ENCODE peak calls at places on chromosomes 1 and 21, in ten cellular contexts. One of them, this sample, is unnamed.
A peak's percentile ranks its signal among the peaks of the same experiment; 100 is the strongest.

GRCh38 chr1:207407655-207408256 is 46.4 kb upstream of the CR2 start:
- DNase-seq in retinal pigment epithelial cell: no peak
- DNase-seq in kidney: no peak
- DNase-seq in heart right ventricle: no peak
- DNase-seq in fibroblast of pulmonary artery: peak; percentile 38
- DNase-seq in omental fat pad: no peak
- DNase-seq in B cell: no peak
- DNase-seq in neural progenitor cell: no peak
- DNase-seq in GM23338: no peak
- DNase-seq in astrocyte of the spinal cord: peak; percentile 12
- DNase-seq in this sample: no peak

GRCh38 chr21:38503588-38503987 is 5.3 kb upstream of the ERG start:
- DNase-seq in retinal pigment epithelial cell: no peak
- DNase-seq in kidney: no peak
- DNase-seq in heart right ventricle: no peak
- DNase-seq in fibroblast of pulmonary artery: peak; percentile 79
- DNase-seq in omental fat pad: no peak
- DNase-seq in B cell: no peak
- DNase-seq in neural progenitor cell: no peak
- DNase-seq in GM23338: no peak
- DNase-seq in astrocyte of the spinal cord: peak; percentile 75
- DNase-seq in this sample: no peak

GRCh38 chr1:183873642-183874041 is 68.7 kb downstream of the RGL1 start:
- DNase-seq in retinal pigment epithelial cell: no peak
- DNase-seq in kidney: no peak
- DNase-seq in heart right ventricle: no peak
- DNase-seq in fibroblast of pulmonary artery: no peak
- DNase-seq in omental fat pad: no peak
- DNase-seq in B cell: no peak
- DNase-seq in neural progenitor cell: no peak
- DNase-seq in GM23338: no peak
- DNase-seq in astrocyte of the spinal cord: no peak
- DNase-seq in this sample: no peak

GRCh38 chr1:15523922-15524282 is at the start of gene CASP9:
- DNase-seq in retinal pigment epithelial cell: no peak
- DNase-seq in kidney: no peak
- DNase-seq in heart right ventricle: no peak
- DNase-seq in fibroblast of pulmonary artery: peak; percentile 49
- DNase-seq in omental fat pad: no peak
- DNase-seq in B cell: no peak
- DNase-seq in neural progenitor cell: no peak
- DNase-seq in GM23338: no peak
- DNase-seq in astrocyte of the spinal cord: no peak
- DNase-seq in this sample: no peak

GRCh38 chr1:151408891-151409290 is 9.5 kb downstream of the PSMB4 start:
- DNase-seq in retinal pigment epithelial cell: no peak
- DNase-seq in kidney: no peak
- DNase-seq in heart right ventricle: no peak
- DNase-seq in fibroblast of pulmonary artery: no peak
- DNase-seq in omental fat pad: no peak
- DNase-seq in B cell: no peak
- DNase-seq in neural progenitor cell: no peak
- DNase-seq in GM23338: no peak
- DNase-seq in astrocyte of the spinal cord: no peak
- DNase-seq in this sample: no peak

GRCh38 chr1:12614402-12615165 is 3.4 kb downstream of the DHRS3 start:
- DNase-seq in retinal pigment epithelial cell: no peak
- DNase-seq in kidney: no peak
- DNase-seq in heart right ventricle: no peak
- DNase-seq in fibroblast of pulmonary artery: no peak
- DNase-seq in omental fat pad: no peak
- DNase-seq in B cell: no peak
- DNase-seq in neural progenitor cell: no peak
- DNase-seq in GM23338: no peak
- DNase-seq in astrocyte of the spinal cord: no peak
- DNase-seq in this sample: no peak

GRCh38 chr1:24297187-24297851 is 21.8 kb upstream of the GRHL3 start:
- DNase-seq in retinal pigment epithelial cell: no peak
- DNase-seq in kidney: no peak
- DNase-seq in heart right ventricle: no peak
- DNase-seq in fibroblast of pulmonary artery: no peak
- DNase-seq in omental fat pad: no peak
- DNase-seq in B cell: no peak
- DNase-seq in neural progenitor cell: no peak
- DNase-seq in GM23338: no peak
- DNase-seq in astrocyte of the spinal cord: no peak
- DNase-seq in this sample: no peak

GRCh38 chr21:43933146-43933673 is 68.2 kb downstream of the AGPAT3 start:
- DNase-seq in retinal pigment epithelial cell: no peak
- DNase-seq in kidney: no peak
- DNase-seq in heart right ventricle: no peak
- DNase-seq in fibroblast of pulmonary artery: no peak
- DNase-seq in omental fat pad: no peak
- DNase-seq in B cell: no peak
- DNase-seq in neural progenitor cell: no peak
- DNase-seq in GM23338: no peak
- DNase-seq in astrocyte of the spinal cord: no peak
- DNase-seq in this sample: no peak

GRCh38 chr1:236284291-236284711 is 2.5 kb upstream of the ERO1B start:
- DNase-seq in retinal pigment epithelial cell: no peak
- DNase-seq in kidney: no peak
- DNase-seq in heart right ventricle: no peak
- DNase-seq in fibroblast of pulmonary artery: no peak
- DNase-seq in omental fat pad: no peak
- DNase-seq in B cell: peak; percentile 29
- DNase-seq in neural progenitor cell: peak; percentile 54
- DNase-seq in GM23338: peak; percentile 5
- DNase-seq in astrocyte of the spinal cord: no peak
- DNase-seq in this sample: no peak

GRCh38 chr1:236282719-236283118 is 961 bp upstream of the ERO1B start:
- DNase-seq in retinal pigment epithelial cell: no peak
- DNase-seq in kidney: no peak
- DNase-seq in heart right ventricle: no peak
- DNase-seq in fibroblast of pulmonary artery: no peak
- DNase-seq in omental fat pad: no peak
- DNase-seq in B cell: no peak
- DNase-seq in neural progenitor cell: no peak
- DNase-seq in GM23338: peak; percentile 9
- DNase-seq in astrocyte of the spinal cord: no peak
- DNase-seq in this sample: no peak

GRCh38 chr1:236280438-236281285 is 1.1 kb downstream of the ERO1B start:
- DNase-seq in retinal pigment epithelial cell: no peak
- DNase-seq in kidney: no peak
- DNase-seq in heart right ventricle: no peak
- DNase-seq in fibroblast of pulmonary artery: no peak
- DNase-seq in omental fat pad: no peak
- DNase-seq in B cell: peak; percentile 46
- DNase-seq in neural progenitor cell: peak; percentile 38
- DNase-seq in GM23338: peak; percentile 45
- DNase-seq in astrocyte of the spinal cord: no peak
- DNase-seq in this sample: no peak

GRCh38 chr1:236282159-236282716 is 480 bp upstream of the ERO1B start:
- DNase-seq in retinal pigment epithelial cell: no peak
- DNase-seq in kidney: no peak
- DNase-seq in heart right ventricle: no peak
- DNase-seq in fibroblast of pulmonary artery: no peak
- DNase-seq in omental fat pad: no peak
- DNase-seq in B cell: no peak
- DNase-seq in neural progenitor cell: no peak
- DNase-seq in GM23338: no peak
- DNase-seq in astrocyte of the spinal cord: no peak
- DNase-seq in this sample: no peak

GRCh38 chr1:236281286-236282158 is at the start of gene ERO1B:
- DNase-seq in retinal pigment epithelial cell: peak; percentile 76
- DNase-seq in kidney: peak; percentile 99
- DNase-seq in heart right ventricle: peak; percentile 98
- DNase-seq in fibroblast of pulmonary artery: peak; percentile 93
- DNase-seq in omental fat pad: peak; percentile 93
- DNase-seq in B cell: peak; percentile 99
- DNase-seq in neural progenitor cell: peak; percentile 100
- DNase-seq in GM23338: peak; percentile 99
- DNase-seq in astrocyte of the spinal cord: peak; percentile 95
- DNase-seq in this sample: peak; percentile 79
- TF ChIP-seq CTCF in retinal pigment epithelial cell: no peak
- TF ChIP-seq CTCF in kidney: no peak
- TF ChIP-seq CTCF in heart right ventricle: peak; percentile 29
- TF ChIP-seq CTCF in fibroblast of pulmonary artery: no peak
- TF ChIP-seq CTCF in omental fat pad: no peak
- TF ChIP-seq CTCF in B cell: no peak
- TF ChIP-seq CTCF in neural progenitor cell: no peak
- TF ChIP-seq CTCF in GM23338: no peak
- TF ChIP-seq CTCF in astrocyte of the spinal cord: no peak
- TF ChIP-seq CTCF in this sample: no peak

GRCh38 chr1:8720347-8720746 is 97.1 kb downstream of the RERE start:
- DNase-seq in retinal pigment epithelial cell: no peak
- DNase-seq in kidney: no peak
- DNase-seq in heart right ventricle: no peak
- DNase-seq in fibroblast of pulmonary artery: no peak
- DNase-seq in omental fat pad: no peak
- DNase-seq in B cell: no peak
- DNase-seq in neural progenitor cell: no peak
- DNase-seq in GM23338: no peak
- DNase-seq in astrocyte of the spinal cord: no peak
- DNase-seq in this sample: no peak

GRCh38 chr1:8717148-8717547 is 100.3 kb downstream of the RERE start:
- DNase-seq in retinal pigment epithelial cell: no peak
- DNase-seq in kidney: no peak
- DNase-seq in heart right ventricle: no peak
- DNase-seq in fibroblast of pulmonary artery: no peak
- DNase-seq in omental fat pad: no peak
- DNase-seq in B cell: no peak
- DNase-seq in neural progenitor cell: no peak
- DNase-seq in GM23338: no peak
- DNase-seq in astrocyte of the spinal cord: no peak
- DNase-seq in this sample: no peak

GRCh38 chr1:8716238-8716637 is 101.2 kb downstream of the RERE start:
- DNase-seq in retinal pigment epithelial cell: no peak
- DNase-seq in kidney: no peak
- DNase-seq in heart right ventricle: no peak
- DNase-seq in fibroblast of pulmonary artery: no peak
- DNase-seq in omental fat pad: no peak
- DNase-seq in B cell: no peak
- DNase-seq in neural progenitor cell: no peak
- DNase-seq in GM23338: no peak
- DNase-seq in astrocyte of the spinal cord: no peak
- DNase-seq in this sample: no peak

GRCh38 chr1:8721681-8722324 is 95.6 kb downstream of the RERE start:
- DNase-seq in retinal pigment epithelial cell: no peak
- DNase-seq in kidney: no peak
- DNase-seq in heart right ventricle: no peak
- DNase-seq in fibroblast of pulmonary artery: no peak
- DNase-seq in omental fat pad: no peak
- DNase-seq in B cell: no peak
- DNase-seq in neural progenitor cell: no peak
- DNase-seq in GM23338: no peak
- DNase-seq in astrocyte of the spinal cord: no peak
- DNase-seq in this sample: no peak

GRCh38 chr1:8718878-8719361 is 98.5 kb downstream of the RERE start:
- DNase-seq in retinal pigment epithelial cell: no peak
- DNase-seq in kidney: no peak
- DNase-seq in heart right ventricle: no peak
- DNase-seq in fibroblast of pulmonary artery: no peak
- DNase-seq in omental fat pad: no peak
- DNase-seq in B cell: no peak
- DNase-seq in neural progenitor cell: no peak
- DNase-seq in GM23338: peak; percentile 70
- DNase-seq in astrocyte of the spinal cord: no peak
- DNase-seq in this sample: no peak
- TF ChIP-seq CTCF in retinal pigment epithelial cell: no peak
- TF ChIP-seq CTCF in kidney: no peak
- TF ChIP-seq CTCF in heart right ventricle: peak; percentile 33
- TF ChIP-seq CTCF in fibroblast of pulmonary artery: peak; percentile 43
- TF ChIP-seq CTCF in omental fat pad: no peak
- TF ChIP-seq CTCF in B cell: no peak
- TF ChIP-seq CTCF in neural progenitor cell: peak; percentile 12
- TF ChIP-seq CTCF in GM23338: peak; percentile 25
- TF ChIP-seq CTCF in astrocyte of the spinal cord: peak; percentile 39
- TF ChIP-seq CTCF in this sample: peak; percentile 11

DNA sequence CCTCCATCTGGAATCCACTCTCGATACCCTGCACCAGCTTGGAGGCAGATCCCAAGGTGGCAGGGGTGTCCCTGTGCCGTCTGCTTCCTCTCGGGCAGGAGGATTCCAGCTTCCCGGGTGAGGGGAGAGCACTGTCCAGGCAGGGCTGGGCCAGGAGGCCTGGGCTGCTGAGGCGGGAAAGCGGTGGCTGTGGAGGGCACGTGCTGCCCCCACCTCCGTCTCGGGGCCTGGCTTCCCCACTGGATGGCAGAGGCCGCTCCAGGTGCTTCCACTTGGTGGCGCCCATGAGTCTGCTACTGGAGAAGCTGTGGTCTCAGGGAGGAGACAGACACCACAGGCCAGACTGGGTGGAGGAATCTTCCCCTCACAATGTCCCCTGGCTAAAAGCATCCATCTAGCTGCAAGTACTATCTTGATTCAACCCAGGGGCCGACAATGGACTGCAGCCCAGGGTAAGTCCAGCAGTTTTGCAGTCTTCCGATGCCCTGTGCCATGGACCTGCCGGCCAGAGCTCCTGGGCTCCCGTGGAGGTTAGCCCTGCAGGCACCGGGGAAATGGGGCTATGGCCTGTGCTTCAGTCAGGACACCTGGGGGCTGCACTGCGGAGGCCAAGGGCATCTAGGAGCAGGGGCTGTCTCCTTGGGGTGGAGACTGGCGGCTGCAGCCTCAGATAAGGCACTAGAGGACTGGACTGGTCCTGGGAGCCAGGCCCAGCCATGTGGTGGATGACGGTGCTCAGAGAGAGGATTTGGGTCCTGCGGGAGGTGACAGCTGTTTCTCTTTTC is 41.3 kb upstream of the EIF4G3 start:
- DNase-seq in retinal pigment epithelial cell: no peak
- DNase-seq in kidney: peak; percentile 75
- DNase-seq in heart right ventricle: peak; percentile 38
- DNase-seq in fibroblast of pulmonary artery: peak; percentile 28
- DNase-seq in omental fat pad: no peak
- DNase-seq in B cell: no peak
- DNase-seq in neural progenitor cell: peak; percentile 79
- DNase-seq in GM23338: peak; percentile 91
- DNase-seq in astrocyte of the spinal cord: no peak
- DNase-seq in this sample: no peak
- TF ChIP-seq CTCF in retinal pigment epithelial cell: peak; percentile 54
- TF ChIP-seq CTCF in kidney: peak; percentile 23
- TF ChIP-seq CTCF in heart right ventricle: peak; percentile 48
- TF ChIP-seq CTCF in fibroblast of pulmonary artery: peak; percentile 46
- TF ChIP-seq CTCF in omental fat pad: no peak
- TF ChIP-seq CTCF in B cell: peak; percentile 31
- TF ChIP-seq CTCF in neural progenitor cell: peak; percentile 64
- TF ChIP-seq CTCF in GM23338: peak; percentile 65
- TF ChIP-seq CTCF in astrocyte of the spinal cord: peak; percentile 61
- TF ChIP-seq CTCF in this sample: no peak

DNA sequence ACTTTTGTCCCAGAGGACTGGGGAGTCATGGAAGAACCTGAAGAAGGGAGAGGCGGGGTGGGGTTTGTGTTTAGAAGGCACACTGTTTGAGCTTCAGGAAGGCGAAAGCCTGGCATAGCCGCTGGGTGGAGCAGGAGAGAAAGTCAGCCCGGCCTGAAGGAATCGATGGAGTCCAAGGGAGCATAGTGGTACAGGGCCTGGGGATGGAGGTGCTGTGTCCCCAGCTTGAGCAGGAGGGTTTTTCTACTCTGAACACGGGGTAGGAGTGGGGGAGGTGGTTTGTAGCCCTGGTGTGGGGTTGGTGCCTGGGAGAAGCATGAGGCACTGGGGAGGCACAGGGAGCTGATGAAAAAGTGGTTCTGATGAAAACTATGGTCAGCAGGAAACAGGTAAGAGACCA is 4.7 kb upstream of the CCDC24 start:
- DNase-seq in retinal pigment epithelial cell: no peak
- DNase-seq in kidney: no peak
- DNase-seq in heart right ventricle: no peak
- DNase-seq in fibroblast of pulmonary artery: no peak
- DNase-seq in omental fat pad: no peak
- DNase-seq in B cell: no peak
- DNase-seq in neural progenitor cell: no peak
- DNase-seq in GM23338: no peak
- DNase-seq in astrocyte of the spinal cord: no peak
- DNase-seq in this sample: no peak
- TF ChIP-seq CTCF in retinal pigment epithelial cell: no peak
- TF ChIP-seq CTCF in kidney: no peak
- TF ChIP-seq CTCF in heart right ventricle: no peak
- TF ChIP-seq CTCF in fibroblast of pulmonary artery: peak; percentile 13
- TF ChIP-seq CTCF in omental fat pad: no peak
- TF ChIP-seq CTCF in B cell: no peak
- TF ChIP-seq CTCF in neural progenitor cell: no peak
- TF ChIP-seq CTCF in GM23338: peak; percentile 15
- TF ChIP-seq CTCF in astrocyte of the spinal cord: peak; percentile 19
- TF ChIP-seq CTCF in this sample: no peak

This sample was measured in D721Med.